ENCODE peak calls at places on chromosomes 13 and 19, in six cellular contexts. F is adrenal gland; B is heart left ventricle; R is AG04450; N is CD8-positive, alpha-beta memory T cell; C is IMR-90. D is an unnamed sample.

GRCh38 chr19:58346961-58347929 is 6.0 kb downstream of the A1BG start:
- DNase-seq in F (no peak), B (peak), R (no peak), N (peak), C (peak), D (no peak)

GRCh38 chr13:73268306-73268705 is 209.5 kb downstream of the KLF5 start:
- DNase-seq in F (no peak), B (no peak), R (no peak), N (no peak), C (peak), D (peak)

GRCh38 chr19:5691205-5691929 is 1.3 kb downstream of the RPL36 start:
- DNase-seq in F (peak), B (peak), R (no peak), N (peak), C (peak), D (peak)

GRCh38 chr13:83881917-83882625 is at the start of gene SLITRK1:
- DNase-seq in F (peak), B (no peak), R (peak), N (no peak), C (peak), D (no peak)

GRCh38 chr19:2273356-2274184 is 8.4 kb downstream of the PEAK3 start:
- DNase-seq in F (peak), B (peak), R (no peak), N (peak), C (peak), D (peak)

GRCh38 chr19:3880471-3881271 is at the start of gene ATCAY:
- DNase-seq in F (no peak), B (no peak), R (no peak), N (no peak), C (no peak), D (no peak)

GRCh38 chr19:35357867-35358573 is at the start of gene FFAR3:
- DNase-seq in F (peak), B (peak), R (no peak), N (no peak), C (peak), D (no peak)

GRCh38 chr13:99468971-99469545 is 32.2 kb upstream of the TM9SF2 start:
- DNase-seq in F (no peak), B (no peak), R (no peak), N (no peak), C (no peak), D (no peak)

GRCh38 chr19:28640506-28640905 is 572.4 kb downstream of the UQCRFS1 start:
- DNase-seq in F (no peak), B (no peak), R (no peak), N (no peak), C (no peak), D (no peak)

GRCh38 chr13:28528848-28529247 is 33.9 kb upstream of the FLT1 start:
- DNase-seq in F (no peak), B (no peak), R (no peak), N (no peak), C (no peak), D (peak)

GRCh38 chr13:80721689-80722088 is 380.8 kb upstream of the SPRY2 start:
- DNase-seq in F (no peak), B (no peak), R (no peak), N (no peak), C (no peak), D (no peak)

GRCh38 chr13:41613471-41613870 is 156.1 kb downstream of the RGCC start:
- DNase-seq in F (no peak), B (no peak), R (no peak), N (no peak), C (no peak), D (no peak)

GRCh38 chr19:46697142-46697960 is 19.6 kb downstream of the PRKD2 start:
- DNase-seq in F (peak), B (peak), R (no peak), N (no peak), C (peak), D (no peak)

GRCh38 chr19:16104722-16105121 is 7.0 kb upstream of the RAB8A start:
- DNase-seq in F (no peak), B (no peak), R (no peak), N (no peak), C (no peak), D (no peak)

GRCh38 chr13:91017031-91017668 is 330.3 kb upstream of the MIR17HG start:
- DNase-seq in F (peak), B (peak), R (no peak), N (no peak), C (peak), D (peak)

GRCh38 chr13:45122941-45123340 is 2.6 kb downstream of the GTF2F2 start:
- DNase-seq in F (no peak), B (no peak), R (no peak), N (no peak), C (no peak), D (no peak)

GRCh38 chr13:28147489-28147888 is 9.1 kb downstream of the PAN3 start:
- DNase-seq in F (no peak), B (no peak), R (no peak), N (no peak), C (peak), D (peak)

GRCh38 chr13:92745233-92745632 is 481.4 kb upstream of the GPC6 start:
- DNase-seq in F (no peak), B (no peak), R (no peak), N (no peak), C (no peak), D (peak)

GRCh38 chr13:27728271-27728670 is 64.0 kb upstream of the GSX1 start:
- DNase-seq in F (no peak), B (no peak), R (no peak), N (no peak), C (no peak), D (peak)

GRCh38 chr19:46639356-46640061 is 3.5 kb upstream of the GNG8 start:
- DNase-seq in F (peak), B (peak), R (no peak), N (no peak), C (peak), D (no peak)

GRCh38 chr13:64525687-64526086 is 2704.4 kb downstream of the PCDH9 start:
- DNase-seq in F (no peak), B (no peak), R (no peak), N (no peak), C (no peak), D (no peak)

GRCh38 chr13:97616385-97616784 is 182.4 kb downstream of the RAP2A start:
- DNase-seq in F (no peak), B (no peak), R (no peak), N (no peak), C (no peak), D (no peak)

GRCh38 chr19:15436826-15437110 is 13.0 kb downstream of the WIZ start:
- DNase-seq in F (no peak), B (no peak), R (no peak), N (no peak), C (no peak), D (no peak)

GRCh38 chr13:47337781-47338507 is 441.1 kb upstream of the HTR2A start:
- DNase-seq in F (no peak), B (no peak), R (peak), N (no peak), C (peak), D (no peak)

GRCh38 chr13:110044521-110045200 is 258.3 kb upstream of the IRS2 start:
- DNase-seq in F (no peak), B (no peak), R (no peak), N (no peak), C (peak), D (no peak)

GRCh38 chr19:6270076-6270745 is 9.6 kb downstream of the MLLT1 start:
- DNase-seq in F (no peak), B (no peak), R (no peak), N (no peak), C (no peak), D (peak)

GRCh38 chr19:17095141-17095919 is 19.8 kb downstream of the MYO9B start:
- DNase-seq in F (no peak), B (peak), R (no peak), N (no peak), C (peak), D (no peak)

GRCh38 chr13:25190256-25190655 is 18.2 kb upstream of the AMER2 start:
- DNase-seq in F (no peak), B (no peak), R (no peak), N (no peak), C (no peak), D (no peak)

GRCh38 chr19:13788991-13789390 is 6.3 kb upstream of the ZSWIM4 start:
- DNase-seq in F (no peak), B (peak), R (no peak), N (peak), C (peak), D (no peak)

GRCh38 chr19:8240274-8241229 is 31.4 kb downstream of the CERS4 start:
- DNase-seq in F (peak), B (peak), R (peak), N (peak), C (peak), D (peak)

GRCh38 chr13:27969866-27970229 is 733 bp upstream of the CDX2 start:
- DNase-seq in F (no peak), B (no peak), R (no peak), N (no peak), C (no peak), D (no peak)

GRCh38 chr13:39893808-39894207 is 238.3 kb downstream of the COG6 start:
- DNase-seq in F (no peak), B (no peak), R (no peak), N (no peak), C (no peak), D (no peak)

GRCh38 chr13:93364166-93364565 is 137.6 kb downstream of the GPC6 start:
- DNase-seq in F (no peak), B (no peak), R (peak), N (no peak), C (peak), D (peak)

GRCh38 chr13:108947551-108948030 is 318.2 kb downstream of the MYO16 start:
- DNase-seq in F (peak), B (no peak), R (no peak), N (no peak), C (peak), D (no peak)

GRCh38 chr13:61162636-61163035 is 253.0 kb downstream of the PCDH20 start:
- DNase-seq in F (no peak), B (no peak), R (no peak), N (no peak), C (no peak), D (peak)
- H3K27ac ChIP-seq in F (no peak), B (no peak), R (no peak), N (no peak), C (no peak), D (no peak)

GRCh38 chr13:111975539-111976473 is 91.1 kb upstream of the SOX1 start:
- DNase-seq in F (no peak), B (no peak), R (no peak), N (no peak), C (no peak), D (no peak)

GRCh38 chr13:111976474-111977183 is 90.3 kb upstream of the SOX1 start:
- DNase-seq in F (no peak), B (no peak), R (no peak), N (no peak), C (no peak), D (no peak)

GRCh38 chr13:111973186-111974064 is 93.5 kb upstream of the SOX1 start:
- DNase-seq in F (no peak), B (no peak), R (no peak), N (no peak), C (no peak), D (no peak)

GRCh38 chr13:111972261-111972780 is 94.6 kb upstream of the SOX1 start:
- DNase-seq in F (no peak), B (no peak), R (no peak), N (no peak), C (no peak), D (no peak)

GRCh38 chr13:111974065-111974640 is 92.8 kb upstream of the SOX1 start:
- DNase-seq in F (no peak), B (no peak), R (no peak), N (no peak), C (no peak), D (no peak)
- H3K27ac ChIP-seq in F (no peak), B (no peak), R (no peak), N (no peak), C (no peak), D (no peak)

GRCh38 chr13:30126903-30127428 is 180.4 kb downstream of the KATNAL1 start:
- DNase-seq in F (no peak), B (no peak), R (no peak), N (no peak), C (peak), D (no peak)
- H3K27ac ChIP-seq in F (no peak), B (no peak), R (no peak), N (no peak), C (no peak), D (no peak)

GRCh38 chr19:18436651-18437478 is 1.1 kb downstream of the ISYNA1 start:
- DNase-seq in F (peak), B (peak), R (no peak), N (peak), C (peak), D (peak)
- H3K27ac ChIP-seq in F (peak), B (peak), R (no peak), N (no peak), C (no peak), D (no peak)

DNA sequence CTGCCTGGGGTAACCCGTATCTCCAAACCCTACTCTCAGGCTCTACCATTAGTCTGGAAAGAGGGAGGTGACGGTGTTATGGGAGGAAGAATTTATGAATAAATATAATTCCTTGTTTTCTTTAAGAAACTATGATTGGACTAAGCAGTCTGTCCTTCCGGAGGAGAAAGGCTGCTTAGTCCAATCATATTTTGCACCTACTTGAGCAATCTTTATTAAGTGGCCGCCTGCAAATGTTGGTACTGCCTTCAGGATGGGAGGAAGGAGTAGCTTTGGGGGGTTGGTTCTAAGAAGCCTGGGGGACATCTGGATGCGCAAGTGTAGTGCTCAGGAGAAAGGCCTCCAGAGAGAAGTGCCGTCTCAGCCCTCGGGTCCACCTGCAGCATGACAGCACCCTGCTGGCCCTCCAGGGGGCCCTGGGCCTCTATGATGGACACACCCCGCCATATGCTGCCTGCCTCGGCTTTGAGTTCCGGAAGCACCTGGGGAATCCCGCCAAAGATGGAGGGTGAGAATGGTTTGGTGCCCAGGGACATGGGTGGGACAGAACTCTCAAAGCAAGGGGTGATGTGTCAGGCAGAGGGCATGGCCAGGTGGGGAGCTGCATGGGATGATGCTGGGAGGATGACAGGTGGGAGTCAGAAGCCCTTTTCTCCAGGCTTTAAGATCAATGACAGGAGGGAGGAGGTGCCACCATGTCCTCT is 4.0 kb downstream of the ACP4 start:
- DNase-seq in F (no peak), B (no peak), R (no peak), N (no peak), C (no peak), D (peak)
- H3K27ac ChIP-seq in F (no peak), B (no peak), R (no peak), N (no peak), C (no peak), D (no peak)

GRCh38 chr19:39469567-39469966 is 11.1 kb upstream of the TIMM50 start:
- DNase-seq in F (no peak), B (no peak), R (no peak), N (no peak), C (no peak), D (no peak)
- H3K27ac ChIP-seq in F (no peak), B (no peak), R (no peak), N (no peak), C (no peak), D (no peak)

DNA sequence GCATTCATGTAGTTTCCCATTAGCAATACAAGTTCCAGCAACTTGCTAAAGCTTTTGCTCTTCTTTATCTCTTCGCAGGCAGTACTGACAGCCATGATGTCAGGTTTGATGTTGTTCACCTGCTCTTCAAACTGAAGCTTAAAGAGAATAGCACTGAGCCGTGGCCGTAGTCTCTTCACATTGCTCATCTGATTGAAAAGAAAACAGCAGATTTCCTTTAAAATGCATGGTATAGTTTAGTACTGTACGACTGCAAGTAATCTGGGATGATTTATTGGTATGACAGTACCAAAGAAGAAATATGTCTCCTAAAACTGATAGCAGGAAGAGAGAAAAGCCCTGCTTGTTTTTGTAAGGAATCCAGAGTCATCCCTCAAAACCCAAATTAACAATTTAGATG is 284.4 kb downstream of the DIAPH3 start:
- DNase-seq in F (no peak), B (no peak), R (no peak), N (no peak), C (no peak), D (no peak)
- H3K27ac ChIP-seq in F (no peak), B (no peak), R (no peak), N (no peak), C (no peak), D (no peak)

DNA sequence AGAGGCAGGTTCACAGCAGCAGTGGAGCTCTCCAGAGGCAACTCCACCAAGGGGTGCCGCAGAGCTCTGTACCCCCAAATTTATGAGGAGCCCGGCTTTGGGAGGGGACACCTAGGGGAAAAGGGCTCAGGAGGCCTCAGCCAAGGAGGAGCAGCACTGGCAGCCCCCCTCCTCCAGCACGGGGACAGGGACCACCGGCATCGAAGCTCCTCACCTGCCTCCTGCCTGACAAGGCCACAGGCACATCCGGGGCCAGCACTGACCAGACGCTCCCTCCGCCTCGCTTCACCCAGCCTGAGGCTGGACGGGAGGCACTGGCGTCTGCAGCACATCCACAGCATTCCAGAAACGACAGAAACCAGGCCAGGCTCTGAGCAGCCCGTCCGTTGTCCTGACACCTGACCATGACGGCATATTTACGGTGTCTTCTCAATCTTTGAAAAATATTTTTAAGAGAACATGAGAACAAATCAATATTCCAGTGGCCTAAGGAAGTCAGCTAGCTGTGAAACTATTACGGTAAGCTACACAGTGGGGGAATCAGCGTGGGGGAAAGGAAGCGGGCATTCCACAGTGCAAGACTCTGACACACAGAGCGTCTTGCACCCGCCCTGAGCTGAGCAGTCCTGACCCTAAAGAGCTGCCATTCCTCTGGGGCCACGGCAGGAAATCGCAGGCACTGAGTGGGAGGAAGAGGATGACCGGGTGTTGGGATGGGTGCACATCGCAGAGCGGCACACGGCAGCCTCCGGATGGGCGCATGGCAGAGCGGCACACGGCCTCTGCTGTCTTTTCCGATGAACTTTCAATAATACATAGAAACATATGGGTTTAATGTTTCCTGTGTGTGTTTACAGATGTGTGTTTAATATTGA is 26.8 kb downstream of the RASA3 start:
- DNase-seq in F (peak), B (peak), R (no peak), N (no peak), C (no peak), D (no peak)
- H3K27ac ChIP-seq in F (peak), B (no peak), R (peak), N (no peak), C (peak), D (no peak)

GRCh38 chr19:47703301-47703700 is 9.9 kb upstream of the EHD2 start:
- DNase-seq in F (no peak), B (no peak), R (no peak), N (no peak), C (no peak), D (no peak)
- H3K27ac ChIP-seq in F (no peak), B (no peak), R (peak), N (no peak), C (peak), D (no peak)

GRCh38 chr13:24176351-24177101 is 16.0 kb downstream of the SPATA13 start:
- DNase-seq in F (peak), B (no peak), R (no peak), N (no peak), C (no peak), D (no peak)
- H3K27ac ChIP-seq in F (peak), B (no peak), R (no peak), N (no peak), C (no peak), D (no peak)